ENCODE peak calls at places on chromosomes 3 and 15, in eight cellular contexts. X is IMR-90, P is upper lobe of right lung, A is BJ, H is body of pancreas, Z is fibroblast of mammary gland, I is tibial artery, E is SK-N-SH. Q is an unnamed sample.

GRCh38 chr15:28962851-28963710 is 77.3 kb downstream of the APBA2 start:
- DNase-seq in P (no peak), A (no peak), E (no peak), Z (no peak), H (no peak), I (no peak), X (no peak), Q (no peak)

GRCh38 chr3:23923786-23924185 is 6.9 kb downstream of the RPL15 start:
- DNase-seq in P (no peak), I (no peak), A (no peak), X (peak), E (no peak), Z (no peak), H (no peak), Q (peak)

GRCh38 chr3:56205406-56205805 is 262.9 kb downstream of the ERC2 start:
- DNase-seq in E (no peak), H (no peak), I (no peak), P (no peak), Z (no peak), X (no peak), A (no peak), Q (no peak)

GRCh38 chr3:65955792-65956477 is 82.8 kb downstream of the MAGI1 start:
- DNase-seq in X (peak), H (no peak), I (no peak), A (no peak), Z (peak), P (no peak), E (no peak), Q (peak)

GRCh38 chr3:194481103-194481502 is 5.7 kb downstream of the ATP13A3 start:
- DNase-seq in X (peak), E (no peak), Z (peak), P (no peak), I (no peak), A (no peak), H (no peak), Q (peak)

GRCh38 chr3:171239757-171240503 is 213.4 kb upstream of the SLC2A2 start:
- DNase-seq in X (no peak), P (no peak), I (no peak), A (no peak), H (no peak), E (no peak), Z (no peak), Q (no peak)

GRCh38 chr15:82393671-82394070 is 35.9 kb upstream of the GOLGA6L9 start:
- DNase-seq in E (no peak), Z (peak), I (no peak), A (no peak), X (peak), P (no peak), H (no peak), Q (no peak)

GRCh38 chr15:72491768-72492167 is 17.6 kb downstream of the ARIH1 start:
- DNase-seq in A (no peak), H (no peak), P (no peak), Z (peak), I (no peak), X (peak), E (no peak), Q (peak)

GRCh38 chr3:10192953-10193691 is 28.4 kb downstream of the IRAK2 start:
- DNase-seq in I (peak), H (peak), P (no peak), X (peak), A (peak), E (peak), Z (peak), Q (peak)

GRCh38 chr3:127482216-127483004 is 108.1 kb downstream of the TPRA1 start:
- DNase-seq in X (peak), Z (peak), I (peak), H (no peak), P (no peak), A (no peak), E (no peak), Q (peak)

GRCh38 chr15:83943849-83944404 is 290.0 kb downstream of the ADAMTSL3 start:
- DNase-seq in Z (peak), I (no peak), P (no peak), H (no peak), A (no peak), X (peak), E (no peak), Q (peak)

GRCh38 chr15:87777054-87777498 is 479.5 kb downstream of the NTRK3 start:
- DNase-seq in E (no peak), A (peak), Z (peak), I (peak), X (peak), H (peak), P (no peak), Q (peak)

GRCh38 chr3:66220066-66220465 is 735 bp upstream of the SLC25A26 start:
- DNase-seq in H (no peak), A (no peak), I (no peak), E (no peak), Z (no peak), P (no peak), X (no peak), Q (no peak)

GRCh38 chr3:124768812-124769211 is 38.6 kb downstream of the UMPS start:
- DNase-seq in A (no peak), I (peak), X (no peak), E (peak), P (no peak), Z (no peak), H (peak), Q (peak)
- TF ChIP-seq CTCF in A (no peak), I (no peak), X (peak), E (peak), P (no peak), Z (peak), H (no peak), Q (peak)

GRCh38 chr3:44021646-44022594 is 219.8 kb upstream of the TOPAZ1 start:
- DNase-seq in I (no peak), X (no peak), A (no peak), Z (peak), E (peak), P (no peak), H (no peak), Q (no peak)
- H3K4me3 ChIP-seq in I (no peak), X (no peak), A (peak), Z (peak), E (peak), P (no peak), H (no peak), Q (peak)

GRCh38 chr15:33698128-33698527 is 270.2 kb upstream of the CHRM5 start:
- DNase-seq in H (no peak), Z (no peak), X (no peak), I (no peak), P (no peak), E (no peak), A (no peak), Q (no peak)

GRCh38 chr15:33699145-33699544 is 269.2 kb upstream of the CHRM5 start:
- DNase-seq in Z (no peak), E (no peak), I (no peak), H (no peak), P (no peak), A (no peak), X (no peak), Q (no peak)

GRCh38 chr15:33693166-33693830 is 275.0 kb upstream of the CHRM5 start:
- DNase-seq in Z (no peak), I (no peak), H (no peak), A (no peak), X (no peak), P (no peak), E (peak), Q (no peak)
- TF ChIP-seq CTCF in Z (no peak), I (no peak), H (no peak), A (no peak), X (no peak), P (no peak), E (no peak), Q (no peak)

DNA sequence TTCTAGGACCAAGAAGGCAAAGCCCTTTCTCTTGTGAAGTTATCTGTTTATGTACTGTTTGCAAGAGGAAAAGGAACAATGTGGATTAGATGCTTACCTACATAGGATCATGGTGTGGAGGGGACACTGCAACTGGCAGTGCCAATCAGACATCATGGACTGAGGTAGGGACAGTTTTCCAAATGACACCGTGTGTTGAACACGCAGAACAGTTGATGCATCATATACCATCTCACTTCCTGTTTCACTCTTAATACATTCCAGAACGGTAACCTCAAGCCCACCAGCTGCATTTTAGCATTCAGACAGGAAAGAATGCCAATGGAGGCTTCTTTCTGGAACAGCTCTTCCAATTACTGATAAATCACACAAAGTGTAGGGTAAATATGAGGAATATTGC is 397.7 kb upstream of the LMCD1 start:
- DNase-seq in P (no peak), H (no peak), A (no peak), E (no peak), X (no peak), I (no peak), Z (no peak), Q (no peak)
- H3K4me3 ChIP-seq in P (no peak), H (no peak), A (no peak), E (no peak), X (no peak), I (no peak), Z (no peak), Q (no peak)

DNA sequence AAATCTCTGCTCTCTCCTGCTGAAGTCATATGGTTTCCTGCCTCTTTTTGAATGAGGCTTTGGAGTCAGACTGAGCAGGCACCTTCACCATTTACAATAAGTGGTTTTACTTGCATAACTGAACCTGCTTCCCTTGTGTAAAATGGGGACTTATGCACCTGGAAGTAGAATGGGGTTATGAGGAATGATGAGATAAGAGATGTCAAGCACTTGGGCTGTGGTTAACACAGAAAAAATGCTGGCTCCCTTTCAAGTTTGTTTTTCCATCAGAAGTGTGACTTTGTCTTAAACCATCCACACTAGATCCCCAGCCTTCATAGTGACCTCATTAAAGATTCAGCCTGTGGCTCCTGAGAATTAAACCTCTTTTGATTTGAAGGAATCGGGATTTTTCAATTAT is 5.2 kb downstream of the EXOSC7 start:
- DNase-seq in E (no peak), A (no peak), I (no peak), Z (peak), X (peak), H (no peak), P (no peak), Q (peak)
- TF ChIP-seq CTCF in E (no peak), A (no peak), I (no peak), Z (no peak), X (no peak), H (no peak), P (no peak), Q (no peak)

DNA sequence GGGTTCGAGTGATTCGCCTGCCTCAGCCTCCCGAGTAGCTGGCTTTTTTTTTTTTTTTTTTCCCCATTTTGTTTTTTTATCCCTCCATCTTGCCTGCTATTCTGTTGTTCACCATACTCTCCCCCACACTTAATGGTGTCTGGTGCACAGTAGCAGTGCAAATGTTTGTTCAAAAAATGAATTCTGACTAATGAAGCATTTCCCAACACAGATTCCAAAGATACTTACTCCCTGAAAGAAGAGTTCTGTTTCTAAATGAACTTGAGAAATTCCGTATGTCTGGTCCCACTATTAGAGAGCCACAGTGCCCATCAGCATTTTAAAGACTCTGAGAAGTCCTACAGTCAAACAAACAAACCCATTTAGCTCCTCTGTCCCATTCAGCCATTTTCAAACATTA is 9.5 kb downstream of the EDEM1 start:
- DNase-seq in H (no peak), I (no peak), E (no peak), X (peak), A (no peak), Z (peak), P (no peak), Q (peak)
- H3K4me3 ChIP-seq in H (no peak), I (no peak), E (no peak), X (no peak), A (no peak), Z (no peak), P (no peak), Q (no peak)

GRCh38 chr15:67700023-67700422 is 125.3 kb upstream of the SKOR1 start:
- DNase-seq in X (no peak), H (no peak), E (no peak), Z (peak), A (peak), P (no peak), I (no peak), Q (no peak)
- TF ChIP-seq CTCF in X (no peak), H (no peak), E (no peak), Z (no peak), A (no peak), P (no peak), I (no peak), Q (no peak)

DNA sequence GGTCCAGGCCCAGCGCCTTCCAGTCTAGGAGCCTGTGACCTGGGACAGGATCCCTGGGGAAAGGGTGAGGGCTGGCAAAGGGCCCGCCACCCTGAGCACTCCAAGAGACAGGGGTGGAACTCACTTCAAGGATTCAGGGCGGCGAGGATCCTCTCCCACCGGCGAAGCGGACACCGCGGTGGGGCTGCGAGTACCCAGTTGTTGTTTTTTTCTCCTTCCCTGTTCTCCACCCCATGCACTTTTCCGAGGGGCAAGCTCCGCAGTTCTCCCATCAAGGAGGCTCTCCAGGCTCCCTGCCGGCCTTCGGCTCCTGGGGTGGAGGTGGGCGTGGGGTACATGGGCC is 387 bp upstream of the PAQR5 start:
- DNase-seq in A (no peak), Z (no peak), P (peak), E (no peak), X (no peak), H (no peak), I (no peak), Q (no peak)
- H3K4me3 ChIP-seq in A (peak), Z (no peak), P (peak), E (peak), X (peak), H (no peak), I (peak), Q (peak)

GRCh38 chr3:35829499-35829898 is 190.2 kb downstream of the ARPP21 start:
- DNase-seq in H (no peak), I (no peak), Z (no peak), A (no peak), X (no peak), P (no peak), E (peak), Q (peak)

GRCh38 chr3:35832140-35832571 is 192.8 kb downstream of the ARPP21 start:
- DNase-seq in A (no peak), X (no peak), Z (no peak), I (no peak), E (no peak), P (no peak), H (no peak), Q (peak)
- TF ChIP-seq CTCF in A (no peak), X (no peak), Z (no peak), I (no peak), E (no peak), P (no peak), H (no peak), Q (no peak)

GRCh38 chr3:169658311-169658931 is 5.1 kb downstream of the MECOM start:
- DNase-seq in Z (no peak), H (peak), E (peak), P (peak), I (no peak), X (peak), A (no peak), Q (peak)

GRCh38 chr3:169661567-169662214 is 1.8 kb downstream of the MECOM start:
- DNase-seq in X (peak), I (peak), P (peak), A (no peak), H (peak), Z (no peak), E (peak), Q (peak)

GRCh38 chr3:169660709-169661566 is 2.6 kb downstream of the MECOM start:
- DNase-seq in A (no peak), E (peak), P (no peak), H (peak), X (peak), I (no peak), Z (no peak), Q (peak)

GRCh38 chr3:169659096-169659521 is 4.4 kb downstream of the MECOM start:
- DNase-seq in X (no peak), P (peak), I (no peak), E (peak), A (no peak), H (peak), Z (no peak), Q (no peak)

GRCh38 chr3:169659858-169660614 is 3.5 kb downstream of the MECOM start:
- DNase-seq in H (peak), I (no peak), E (peak), A (no peak), P (no peak), Z (no peak), X (no peak), Q (peak)
- H3K4me3 ChIP-seq in H (peak), I (no peak), E (no peak), A (no peak), P (peak), Z (no peak), X (no peak), Q (peak)